ENCODE peak calls at places on chromosomes 11 and 22, in five cellular contexts. R is dorsolateral prefrontal cortex, B is neuronal stem cell, S is upper lobe of right lung, C is esophagus squamous epithelium. I is an unnamed sample.

GRCh38 chr22:49719046-49719445 is 108.6 kb downstream of the BRD1 start:
- DNase-seq in R (no peak), B (no peak), S (no peak), C (no peak), I (no peak)

GRCh38 chr11:111571829-111572501 is 30.3 kb upstream of the SIK2 start:
- DNase-seq in R (no peak), B (no peak), S (no peak), C (no peak), I (no peak)

GRCh38 chr22:50708474-50708873 is 29.5 kb upstream of the ACR start:
- DNase-seq in R (no peak), B (no peak), S (no peak), C (no peak), I (no peak)

GRCh38 chr11:109374032-109374431 is 48.0 kb upstream of the C11orf87 start:
- DNase-seq in R (no peak), B (no peak), S (no peak), C (no peak), I (no peak)

GRCh38 chr11:44626645-44627044 is 61.2 kb downstream of the CD82 start:
- DNase-seq in R (no peak), B (no peak), S (no peak), C (no peak), I (no peak)

GRCh38 chr11:80197155-80197554 is 756.3 kb upstream of the TENM4 start:
- DNase-seq in R (no peak), B (no peak), S (no peak), C (no peak), I (no peak)

GRCh38 chr11:125221499-125221898 is 56.9 kb downstream of the PKNOX2 start:
- DNase-seq in R (no peak), B (no peak), S (no peak), C (no peak), I (peak; percentile 56)

GRCh38 chr11:65780770-65781151 is at the start of gene AP5B1:
- DNase-seq in R (no peak), B (peak; percentile 57), S (peak; percentile 90), C (no peak), I (no peak)

GRCh38 chr11:36349345-36350136 is 53.5 kb downstream of the PRR5L start:
- DNase-seq in R (no peak), B (no peak), S (no peak), C (no peak), I (no peak)

GRCh38 chr11:123901867-123902266 is at the start of gene OR8D4:
- DNase-seq in R (no peak), B (no peak), S (no peak), C (no peak), I (no peak)

GRCh38 chr11:117884994-117885393 is 8.5 kb upstream of the FXYD6 start:
- DNase-seq in R (no peak), B (no peak), S (no peak), C (no peak), I (no peak)

GRCh38 chr11:102763440-102763839 is 17.0 kb downstream of the MMP10 start:
- DNase-seq in R (no peak), B (no peak), S (no peak), C (no peak), I (no peak)

GRCh38 chr11:84714316-84714780 is 912.8 kb downstream of the DLG2 start:
- DNase-seq in R (peak; percentile 15), B (peak; percentile 70), S (no peak), C (no peak), I (no peak)

GRCh38 chr11:3160252-3161031 is 4.7 kb downstream of the OSBPL5 start:
- DNase-seq in R (peak; percentile 96), B (peak; percentile 96), S (peak; percentile 89), C (no peak), I (peak; percentile 6)

GRCh38 chr22:40560551-40560950 is 76.0 kb downstream of the MRTFA start:
- DNase-seq in R (peak; percentile 51), B (no peak), S (no peak), C (no peak), I (no peak)

GRCh38 chr11:17463795-17464194 is 12.8 kb downstream of the ABCC8 start:
- DNase-seq in R (no peak), B (no peak), S (no peak), C (no peak), I (no peak)

GRCh38 chr11:35165416-35166368 is 26.7 kb downstream of the CD44 start:
- DNase-seq in R (no peak), B (no peak), S (no peak), C (no peak), I (no peak)

GRCh38 chr11:114199051-114199450 is 97.1 kb upstream of the NNMT start:
- DNase-seq in R (no peak), B (no peak), S (no peak), C (no peak), I (no peak)
- H3K27ac ChIP-seq in R (no peak overlapping the region), B (no peak overlapping the region), S (peak overlapping the region; percentile 72), C (peak overlapping the region; percentile 93), I (no peak overlapping the region)

DNA sequence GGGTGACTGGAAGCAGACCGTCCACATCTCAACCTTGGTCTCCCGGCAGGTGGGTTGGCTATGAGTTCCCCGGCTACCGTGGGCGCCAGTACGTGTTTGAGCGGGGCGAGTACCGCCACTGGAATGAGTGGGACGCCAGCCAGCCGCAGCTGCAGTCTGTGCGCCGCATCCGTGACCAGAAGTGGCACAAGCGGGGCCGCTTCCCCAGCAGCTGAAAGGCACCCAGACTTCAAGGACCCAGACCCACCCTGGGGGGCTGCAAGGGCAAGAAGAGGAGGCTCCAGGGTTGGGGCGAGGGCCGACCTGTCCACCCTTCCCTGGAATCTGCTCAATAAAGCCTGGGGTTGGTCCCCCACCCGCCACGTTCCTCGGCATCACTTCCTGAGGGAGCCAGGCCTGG is 7.3 kb downstream of the CRYBB3 start:
- DNase-seq in R (no peak), B (no peak), S (peak; percentile 58), C (no peak), I (no peak)
- H3K27ac ChIP-seq in R (no peak overlapping the region), B (no peak overlapping the region), S (no peak overlapping the region), C (no peak overlapping the region), I (no peak overlapping the region)

DNA sequence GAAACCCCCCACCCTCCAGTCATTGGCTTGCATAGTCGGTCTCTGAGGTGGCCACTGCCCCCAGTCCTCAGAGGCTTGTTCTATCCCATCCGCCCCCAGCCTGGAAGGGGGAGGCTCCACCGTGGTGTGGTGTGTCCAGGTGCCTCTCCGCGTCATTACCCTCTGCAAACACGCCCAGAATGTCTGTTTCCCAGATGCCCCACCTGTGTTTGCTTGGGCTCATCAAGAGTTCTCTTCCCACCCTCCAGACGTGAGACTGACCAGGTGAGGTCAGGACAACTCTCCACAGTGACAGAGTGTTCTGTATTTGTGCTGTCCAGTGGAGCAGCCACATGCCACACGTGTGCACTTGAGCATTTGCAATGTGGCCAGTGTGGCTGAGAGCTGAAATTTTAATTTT is 24.9 kb downstream of the LRRC10B start:
- DNase-seq in R (no peak), B (no peak), S (no peak), C (no peak), I (no peak)
- H3K27ac ChIP-seq in R (no peak overlapping the region), B (no peak overlapping the region), S (no peak overlapping the region), C (no peak overlapping the region), I (no peak overlapping the region)

GRCh38 chr22:22042599-22043295 is 60.2 kb upstream of the TOP3B start:
- DNase-seq in R (no peak), B (no peak), S (no peak), C (no peak), I (no peak)

GRCh38 chr22:22040908-22041307 is 58.3 kb upstream of the TOP3B start:
- DNase-seq in R (no peak), B (no peak), S (no peak), C (no peak), I (no peak)

GRCh38 chr22:22040472-22040871 is 57.9 kb upstream of the TOP3B start:
- DNase-seq in R (no peak), B (no peak), S (no peak), C (no peak), I (no peak)

GRCh38 chr22:22043296-22044078 is 60.9 kb upstream of the TOP3B start:
- DNase-seq in R (no peak), B (no peak), S (no peak), C (no peak), I (no peak)

GRCh38 chr22:22042009-22042408 is 59.4 kb upstream of the TOP3B start:
- DNase-seq in R (no peak), B (no peak), S (no peak), C (no peak), I (no peak)
- H3K27ac ChIP-seq in R (no peak overlapping the region), B (no peak overlapping the region), S (no peak overlapping the region), C (no peak overlapping the region), I (no peak overlapping the region)

I was measured in SK-N-MC.